ENCODE peak calls at places on chromosomes 5 and 9, in ten cellular contexts. N is activated CD4-positive, CD25-positive, alpha-beta regulatory T cell; U is EH; X is pancreas; G is stimulated activated CD4-positive, alpha-beta T cell treated with anti-CD3 and anti-CD28 coated beads, TNF-alpha, amount 100 ng/mL, for 24 hours; D is endothelial cell; T is GM13976; K is activated CD8-positive, alpha-beta memory T cell treated with anti-CD3 and anti-CD28 coated beads for 48 hours; E is effector CD4-positive, alpha-beta T cell; Y is GM18507. J is an unnamed sample.

GRCh38 chr5:3344671-3345070 is 251.0 kb upstream of the IRX1 start:
- DNase-seq in Y (no peak), G (no peak), X (no peak), E (no peak), D (no peak), N (no peak), K (no peak), T (no peak), U (no peak), J (no peak)

GRCh38 chr5:128227984-128228383 is 144.4 kb downstream of the SLC12A2 start:
- DNase-seq in Y (no peak), X (no peak), T (no peak), K (no peak), E (no peak), D (no peak), G (no peak), U (peak), N (no peak), J (no peak)

GRCh38 chr5:2269656-2270055 is 386.9 kb upstream of the IRX4 start:
- DNase-seq in K (no peak), G (no peak), U (no peak), T (no peak), Y (no peak), D (no peak), X (no peak), E (no peak), N (no peak), J (no peak)

GRCh38 chr5:79845448-79846197 is 145.4 kb downstream of the MTX3 start:
- DNase-seq in X (no peak), E (no peak), Y (no peak), U (peak), D (no peak), G (no peak), N (no peak), K (no peak), T (no peak), J (no peak)

GRCh38 chr5:40652441-40653220 is 27.1 kb upstream of the PTGER4 start:
- DNase-seq in K (no peak), Y (no peak), N (no peak), G (no peak), U (no peak), T (no peak), D (no peak), X (no peak), E (no peak), J (no peak)

GRCh38 chr5:1594336-1595106 is 70.8 kb upstream of the LPCAT1 start:
- DNase-seq in K (peak), Y (peak), E (peak), T (peak), U (peak), X (peak), G (peak), N (peak), D (peak), J (peak)

GRCh38 chr9:135718616-135719015 is 16.6 kb downstream of the KCNT1 start:
- DNase-seq in Y (no peak), T (no peak), K (no peak), D (no peak), X (no peak), U (no peak), G (no peak), N (no peak), E (no peak), J (no peak)

GRCh38 chr9:96484521-96484931 is 34.6 kb downstream of the HABP4 start:
- DNase-seq in G (no peak), K (no peak), U (peak), N (no peak), Y (peak), D (no peak), T (peak), E (no peak), X (no peak), J (no peak)

GRCh38 chr9:94181782-94182181 is 77.3 kb upstream of the ZNF169 start:
- DNase-seq in D (no peak), K (no peak), T (no peak), U (no peak), N (no peak), E (no peak), Y (no peak), X (no peak), G (no peak), J (no peak)

GRCh38 chr9:16833285-16833684 is 37.2 kb downstream of the BNC2 start:
- DNase-seq in N (no peak), Y (no peak), G (no peak), X (no peak), E (no peak), D (no peak), T (no peak), U (no peak), K (no peak), J (no peak)

GRCh38 chr5:124285071-124285470 is 461.4 kb downstream of the ZNF608 start:
- DNase-seq in D (no peak), G (no peak), X (no peak), U (no peak), T (no peak), N (no peak), K (no peak), E (no peak), Y (no peak), J (no peak)

GRCh38 chr9:112041536-112042243 is 133.4 kb downstream of the SUSD1 start:
- DNase-seq in U (peak), X (no peak), N (no peak), G (no peak), K (no peak), D (no peak), T (no peak), E (no peak), Y (no peak), J (peak)

J was measured in gastrocnemius medialis.